ENCODE peak calls at places on chromosomes 16 and 17, in seven cellular contexts. P is SK-N-SH, X is GM12891, H is H1, G is GM12878, Y is HepG2, V is K562. T is an unnamed sample.

GRCh38 chr17:63490321-63490720 is 13.5 kb downstream of the ACE start:
- DNase-seq in X (no peak), Y (no peak), G (no peak), V (no peak), P (no peak), H (no peak), T (no peak)

GRCh38 chr17:69501591-69502468 is 87.3 kb downstream of the MAP2K6 start:
- DNase-seq in P (no peak), V (no peak), G (no peak), X (no peak), H (no peak), Y (peak), T (no peak)

GRCh38 chr16:27547134-27547533 is 2.6 kb downstream of the GTF3C1 start:
- DNase-seq in P (no peak), V (peak), H (no peak), X (no peak), G (no peak), Y (no peak), T (no peak)

GRCh38 chr17:20944014-20944905 is 98.6 kb downstream of the USP22 start:
- DNase-seq in P (no peak), Y (peak), X (no peak), V (no peak), H (peak), G (no peak), T (no peak)

GRCh38 chr16:31357324-31358156 is 2.6 kb downstream of the ITGAX start:
- DNase-seq in H (no peak), V (no peak), Y (no peak), X (no peak), P (peak), G (no peak), T (no peak)

GRCh38 chr16:10895053-10895946 is 18.3 kb downstream of the CIITA start:
- DNase-seq in G (no peak), V (peak), P (no peak), X (no peak), H (peak), Y (peak), T (no peak)

GRCh38 chr17:49670002-49670401 is 7.9 kb downstream of the SPOP start:
- DNase-seq in P (no peak), X (no peak), V (no peak), Y (no peak), G (no peak), H (no peak), T (no peak)

GRCh38 chr16:13920510-13920818 is 510 bp downstream of the ERCC4 start:
- DNase-seq in G (no peak), Y (no peak), H (no peak), X (no peak), P (no peak), V (peak), T (no peak)

GRCh38 chr17:49567871-49568694 is 7.6 kb upstream of the NXPH3 start:
- DNase-seq in H (peak), X (peak), P (peak), V (peak), G (no peak), Y (peak), T (no peak)

GRCh38 chr17:82531431-82531881 is 11.9 kb downstream of the FOXK2 start:
- DNase-seq in X (no peak), V (no peak), P (no peak), H (no peak), Y (no peak), G (no peak), T (no peak)

GRCh38 chr17:47927821-47928400 is 13.5 kb upstream of the PNPO start:
- DNase-seq in Y (no peak), X (no peak), H (no peak), G (no peak), V (no peak), P (no peak), T (no peak)

GRCh38 chr17:81412490-81413093 is 17.3 kb downstream of the BAHCC1 start:
- DNase-seq in V (peak), H (no peak), Y (no peak), G (no peak), X (peak), P (no peak), T (peak)

GRCh38 chr17:64230551-64231408 is 32.3 kb downstream of the TEX2 start:
- DNase-seq in P (no peak), V (no peak), X (no peak), G (no peak), Y (no peak), H (no peak), T (no peak)

GRCh38 chr16:46688101-46688656 is 799 bp downstream of the VPS35 start:
- DNase-seq in V (no peak), Y (no peak), P (no peak), X (no peak), G (no peak), H (no peak), T (peak)

GRCh38 chr17:57834146-57834741 is 15.6 kb downstream of the MRPS23 start:
- DNase-seq in H (peak), G (no peak), Y (no peak), X (no peak), V (no peak), P (peak), T (no peak)

GRCh38 chr17:60392845-60393702 is 1.1 kb upstream of the USP32 start:
- DNase-seq in H (no peak), G (peak), Y (peak), V (no peak), X (no peak), P (peak), T (no peak)

GRCh38 chr17:14737984-14738651 is 437.2 kb downstream of the HS3ST3B1 start:
- DNase-seq in P (no peak), V (no peak), H (no peak), Y (peak), X (no peak), G (no peak), T (no peak)

DNA sequence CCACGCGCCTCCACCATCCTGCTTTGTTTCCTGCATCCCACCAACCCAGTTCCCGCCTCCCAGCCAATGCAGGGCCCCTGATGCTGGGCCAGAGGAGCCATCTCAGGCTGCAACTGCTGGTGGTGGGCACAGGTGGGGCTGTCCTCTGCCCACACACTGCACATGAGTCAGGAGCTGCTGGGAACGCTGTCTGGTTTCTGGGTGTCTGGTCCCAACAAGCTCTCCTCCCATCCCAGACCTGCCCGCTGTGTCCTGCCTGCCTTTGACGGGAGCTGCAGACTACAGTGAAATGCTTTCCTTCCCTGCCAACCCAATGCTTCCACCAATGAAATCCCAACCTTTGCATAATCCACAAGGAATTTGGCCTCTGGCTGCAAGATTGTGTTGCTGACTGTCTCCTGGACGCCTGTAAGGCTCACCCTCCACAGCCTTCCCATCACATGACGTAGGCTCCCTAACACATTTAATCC is 98.9 kb downstream of the N4BP1 start:
- DNase-seq in G (no peak), X (no peak), V (no peak), H (no peak), P (no peak), Y (no peak), T (no peak)
- TF ChIP-seq TAF1 in G (no peak), X (no peak), V (no peak), H (no peak), P (no peak), Y (no peak), T (no peak)

GRCh38 chr17:78214016-78214705 is at the start of gene BIRC5:
- DNase-seq in G (peak), V (peak), P (peak), H (peak), Y (peak), X (peak), T (peak)
- TF ChIP-seq POLR2AphosphoS5 in G (no peak), V (peak), P (peak), H (no peak), Y (peak), X (no peak), T (no peak)

DNA sequence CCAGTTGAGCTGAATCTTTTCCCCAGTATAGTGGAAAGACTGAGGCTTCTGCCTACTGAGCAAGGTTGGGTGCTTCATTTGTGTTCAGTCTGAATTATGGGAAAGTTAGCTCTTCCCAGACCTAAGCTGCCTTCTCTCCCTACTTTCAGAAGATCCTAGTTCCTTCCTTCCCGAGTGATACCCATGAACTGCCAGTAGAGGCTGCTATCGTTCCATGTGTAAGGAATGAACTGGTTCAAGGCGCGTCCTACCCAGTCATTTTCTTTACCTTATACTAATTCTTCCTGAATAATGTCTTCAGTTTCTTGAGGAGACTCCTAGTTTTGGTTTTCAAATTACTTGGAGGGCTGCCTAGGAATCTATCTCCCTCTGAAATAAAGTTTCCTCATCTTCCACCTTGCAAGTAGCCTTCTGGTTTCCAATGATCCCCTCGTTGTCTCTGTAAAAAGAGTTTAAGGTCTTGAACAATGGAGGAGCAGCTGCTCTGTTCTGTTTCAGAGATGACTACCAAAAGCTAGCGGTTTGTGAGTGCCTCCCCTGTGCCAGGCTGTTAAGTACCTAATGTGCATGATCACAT is 934 bp upstream of the AOC2 start:
- DNase-seq in X (no peak), Y (peak), P (peak), G (no peak), H (no peak), V (peak), T (no peak)
- TF ChIP-seq TAF1 in X (no peak), Y (no peak), P (no peak), G (no peak), H (no peak), V (no peak), T (no peak)

GRCh38 chr17:17107281-17107680 is 65.0 kb downstream of the MPRIP start:
- DNase-seq in Y (no peak), P (no peak), G (no peak), V (no peak), H (no peak), X (no peak), T (no peak)

GRCh38 chr17:17108681-17109049 is 66.4 kb downstream of the MPRIP start:
- DNase-seq in H (no peak), Y (no peak), X (no peak), V (no peak), P (peak), G (no peak), T (no peak)

GRCh38 chr17:17109231-17109630 is 67.0 kb downstream of the MPRIP start:
- DNase-seq in H (no peak), Y (no peak), P (no peak), G (no peak), X (no peak), V (no peak), T (no peak)

GRCh38 chr17:17106716-17107115 is 64.5 kb downstream of the MPRIP start:
- DNase-seq in P (no peak), X (no peak), G (no peak), H (no peak), V (no peak), Y (no peak), T (no peak)

DNA sequence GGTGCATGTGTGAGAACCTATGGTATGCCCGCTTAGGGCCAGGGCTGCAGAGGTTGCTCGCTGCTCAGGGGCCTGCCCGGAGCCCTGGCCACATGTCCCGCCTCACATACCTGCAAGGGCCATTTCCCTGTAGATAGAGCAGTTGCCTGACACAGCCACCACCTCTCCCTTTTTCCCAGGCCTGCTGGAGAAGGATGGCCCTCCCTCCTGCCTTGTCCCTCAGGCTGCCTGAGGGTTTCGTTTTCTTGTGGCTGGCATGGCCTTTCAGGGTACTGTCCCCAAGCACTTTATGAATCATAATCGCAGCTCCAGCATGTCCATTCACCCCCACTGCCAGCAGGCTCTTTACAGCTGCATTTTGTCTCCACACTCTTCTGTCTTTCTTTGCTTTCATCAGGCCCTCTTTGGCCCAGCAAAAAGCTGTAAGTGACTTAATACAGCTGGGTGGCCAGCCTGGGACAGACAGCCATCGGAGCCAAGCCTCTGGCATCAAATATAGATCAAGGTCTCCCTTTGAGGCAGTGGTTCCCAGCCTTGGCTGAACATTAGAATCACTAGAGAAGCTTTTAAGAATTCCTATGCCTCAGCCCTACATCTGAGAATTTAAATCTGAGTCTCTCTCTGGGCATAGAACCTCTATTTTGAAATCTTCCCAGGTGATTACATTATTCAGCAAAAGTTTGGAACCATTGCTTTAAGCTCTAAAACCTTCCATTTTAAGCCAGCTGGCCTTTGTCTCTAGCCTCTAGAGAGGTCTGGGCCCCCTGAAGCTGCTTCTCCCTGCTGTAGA is 65.8 kb downstream of the MPRIP start:
- DNase-seq in H (no peak), Y (no peak), V (no peak), X (no peak), P (peak), G (no peak), T (no peak)
- TF ChIP-seq POLR2AphosphoS5 in H (no peak), Y (no peak), V (no peak), X (no peak), P (no peak), G (no peak), T (no peak)

GRCh38 chr16:70746708-70747424 is 54.1 kb downstream of the VAC14 start:
- DNase-seq in G (no peak), X (no peak), Y (peak), V (peak), P (no peak), H (no peak), T (no peak)

GRCh38 chr16:70746040-70746707 is 54.8 kb downstream of the VAC14 start:
- DNase-seq in G (no peak), P (peak), X (no peak), Y (peak), H (no peak), V (peak), T (no peak)

GRCh38 chr16:70749681-70750601 is 51.0 kb downstream of the VAC14 start:
- DNase-seq in H (no peak), Y (no peak), X (no peak), G (no peak), P (peak), V (peak), T (no peak)

GRCh38 chr16:70749006-70749678 is 51.8 kb downstream of the VAC14 start:
- DNase-seq in G (no peak), Y (no peak), H (no peak), P (no peak), X (no peak), V (no peak), T (no peak)

DNA sequence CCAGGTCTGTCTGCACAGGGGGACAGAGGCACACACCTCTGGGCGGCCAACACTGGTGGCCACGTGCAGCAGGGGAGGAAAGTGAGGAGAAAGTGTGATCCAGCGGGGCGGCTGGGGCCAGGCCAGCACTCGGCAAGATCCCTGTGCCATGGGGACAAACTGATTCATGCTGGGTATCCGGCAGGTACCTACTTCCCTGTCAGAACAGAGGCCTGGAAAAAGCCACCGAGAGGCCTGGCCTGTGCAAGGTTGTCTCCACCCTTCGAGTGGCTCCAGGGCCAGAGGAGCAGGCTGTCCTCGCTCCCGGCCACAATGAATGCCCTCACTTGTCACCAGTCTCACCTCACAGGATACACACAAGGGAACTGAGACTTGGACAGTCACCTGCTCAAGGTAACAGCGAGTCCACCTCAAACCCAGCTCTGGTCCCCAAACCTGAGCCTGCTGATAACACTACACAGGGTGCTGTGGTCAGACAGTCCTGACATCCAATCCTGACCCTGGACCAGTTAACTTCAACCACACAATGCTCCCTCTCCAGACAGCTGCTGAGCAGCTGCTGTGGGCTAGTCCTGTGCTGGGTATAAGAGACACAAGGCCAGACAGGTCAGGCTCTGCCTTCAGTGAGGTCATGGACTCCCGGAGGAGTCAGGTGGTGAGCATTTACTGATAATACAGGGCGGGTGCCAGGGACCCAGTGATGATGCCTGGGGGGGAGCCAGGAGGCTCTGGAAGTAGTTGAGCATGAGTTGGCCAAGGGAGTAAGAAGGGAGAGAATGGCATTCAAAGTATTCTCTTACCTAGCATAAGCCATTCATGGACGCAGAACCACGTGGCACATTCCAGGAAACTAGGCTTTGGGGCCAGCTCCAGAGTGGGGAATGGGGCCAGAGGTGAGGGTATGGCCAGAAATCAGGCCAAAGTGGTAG is 53.0 kb downstream of the VAC14 start:
- DNase-seq in V (no peak), X (no peak), H (no peak), Y (no peak), P (no peak), G (no peak), T (no peak)
- TF ChIP-seq TAF1 in V (no peak), X (no peak), H (no peak), Y (no peak), P (no peak), G (no peak), T (no peak)

GRCh38 chr17:77306790-77307478 is 166.2 kb downstream of the SEC14L1 start:
- DNase-seq in V (peak), Y (peak), P (no peak), G (no peak), X (no peak), H (no peak), T (no peak)

GRCh38 chr17:77304051-77304745 is 163.4 kb downstream of the SEC14L1 start:
- DNase-seq in H (no peak), V (no peak), G (no peak), X (no peak), Y (no peak), P (peak), T (no peak)

GRCh38 chr17:77307479-77308198 is 166.9 kb downstream of the SEC14L1 start:
- DNase-seq in V (no peak), Y (no peak), G (no peak), P (peak), X (no peak), H (no peak), T (no peak)

GRCh38 chr17:77304746-77305473 is 164.1 kb downstream of the SEC14L1 start:
- DNase-seq in P (no peak), X (no peak), Y (peak), H (no peak), G (no peak), V (no peak), T (no peak)

GRCh38 chr17:77306048-77306789 is 165.4 kb downstream of the SEC14L1 start:
- DNase-seq in V (no peak), H (no peak), G (no peak), Y (no peak), P (no peak), X (no peak), T (no peak)
- TF ChIP-seq POLR2AphosphoS5 in V (no peak), H (no peak), G (no peak), Y (no peak), P (no peak), X (no peak), T (no peak)